ENCODE peak calls at places on chromosomes 7 and 10, in seven cellular contexts. A is ureter; B is SK-N-DZ; Q is GM23338; L is activated CD4-positive, alpha-beta T cell treated with anti-CD3 and anti-CD28 coated beads for 1 hour; C is kidney tubule cell; N is LHCN-M2. V is an unnamed sample.

GRCh38 chr7:143429770-143430698 is 13.2 kb upstream of the TAS2R60 start:
- DNase-seq in N (no peak), L (no peak), B (no peak), A (no peak), C (no peak), Q (no peak), V (no peak)

GRCh38 chr10:1638889-1639418 is 98.4 kb downstream of the ADARB2 start:
- DNase-seq in Q (no peak), B (no peak), L (no peak), N (no peak), C (peak), A (no peak), V (no peak)

GRCh38 chr7:99617187-99617781 is 538 bp downstream of the ZSCAN25 start:
- DNase-seq in Q (no peak), L (no peak), N (no peak), B (no peak), A (no peak), C (no peak), V (no peak)

GRCh38 chr7:116588641-116589594 is 64.1 kb downstream of the CAV1 start:
- DNase-seq in C (peak), L (no peak), N (peak), Q (peak), B (peak), A (no peak), V (peak)

GRCh38 chr10:36114913-36115312 is 472.8 kb upstream of the FZD8 start:
- DNase-seq in Q (no peak), C (peak), N (no peak), A (no peak), B (no peak), L (no peak), V (no peak)

GRCh38 chr10:35421553-35422178 is 85.4 kb downstream of the CCNY start:
- DNase-seq in C (peak), B (no peak), N (peak), L (no peak), A (no peak), Q (no peak), V (no peak)

GRCh38 chr10:51896849-51897248 is 197.5 kb upstream of the CSTF2T start:
- DNase-seq in C (no peak), N (no peak), A (no peak), Q (no peak), L (no peak), B (no peak), V (no peak)

GRCh38 chr7:95440394-95441038 is 5.7 kb upstream of the PON2 start:
- DNase-seq in B (no peak), Q (no peak), L (no peak), C (no peak), N (no peak), A (no peak), V (no peak)

GRCh38 chr7:142400042-142400441 is 142.2 kb upstream of the PRSS58 start:
- DNase-seq in B (no peak), L (no peak), Q (no peak), C (no peak), A (no peak), N (no peak), V (no peak)

GRCh38 chr7:66330961-66331360 is 125.8 kb downstream of the TPST1 start:
- DNase-seq in A (peak), L (no peak), N (peak), B (peak), Q (no peak), C (no peak), V (no peak)

GRCh38 chr7:120867932-120868331 is 10.0 kb upstream of the TSPAN12 start:
- DNase-seq in N (no peak), Q (no peak), L (no peak), A (no peak), C (peak), B (no peak), V (no peak)

GRCh38 chr7:71984348-71984747 is 427.8 kb downstream of the CALN1 start:
- DNase-seq in A (no peak), L (no peak), B (no peak), C (no peak), N (no peak), Q (no peak), V (no peak)

GRCh38 chr7:95396136-95397032 is at the start of gene PON3:
- DNase-seq in N (no peak), Q (peak), B (no peak), C (no peak), L (no peak), A (no peak), V (peak)

GRCh38 chr7:68088894-68089293 is 1092.3 kb downstream of the TYW1 start:
- DNase-seq in N (no peak), A (no peak), B (no peak), L (no peak), Q (no peak), C (no peak), V (no peak)

GRCh38 chr7:151271699-151272355 is 23.3 kb upstream of the SMARCD3 start:
- DNase-seq in B (no peak), Q (no peak), C (no peak), N (peak), A (peak), L (no peak), V (no peak)

GRCh38 chr10:100784126-100784525 is 38.7 kb downstream of the PAX2 start:
- DNase-seq in C (no peak), A (no peak), N (no peak), L (no peak), Q (no peak), B (no peak), V (no peak)